ENCODE peak calls at places on chromosomes 4 and X, in seven cellular contexts. X is esophagus squamous epithelium; C is foreskin fibroblast; L is CD4-positive, alpha-beta T cell; E is lower leg skin; R is tibial artery; F is sigmoid colon. P is an unnamed sample.

GRCh38 chrX:41526925-41527324 is 79.8 kb downstream of the NYX start:
- DNase-seq in X (no peak), C (peak; percentile 61), L (no peak), E (no peak), R (no peak), F (no peak), P (no peak)

GRCh38 chr4:166435449-166435848 is 562.4 kb downstream of the TLL1 start:
- DNase-seq in X (no peak), C (peak; percentile 90), L (no peak), E (no peak), R (no peak), F (no peak), P (no peak)

GRCh38 chr4:68184923-68185322 is 55.3 kb upstream of the TMPRSS11F start:
- DNase-seq in X (no peak), C (no peak), L (no peak), E (no peak), R (no peak), F (no peak), P (no peak)

GRCh38 chr4:100299019-100299418 is 108.8 kb upstream of the DDIT4L start:
- DNase-seq in X (no peak), C (peak; percentile 93), L (no peak), E (peak; percentile 17), R (peak; percentile 27), F (no peak), P (no peak)

GRCh38 chr4:6154875-6155274 is 45.5 kb downstream of the JAKMIP1 start:
- DNase-seq in X (no peak), C (no peak), L (no peak), E (no peak), R (no peak), F (no peak), P (no peak)

GRCh38 chrX:287670-288069 is 6.5 kb downstream of the PLCXD1 start:
- DNase-seq in X (no peak), C (no peak), L (no peak), E (no peak), R (no peak), F (no peak), P (no peak)

GRCh38 chr4:86965019-86965976 is 30.5 kb downstream of the AFF1 start:
- DNase-seq in X (no peak), C (no peak), L (no peak), E (no peak), R (no peak), F (no peak), P (no peak)

GRCh38 chrX:24396236-24396929 is 35.9 kb downstream of the SUPT20HL1 start:
- DNase-seq in X (no peak), C (peak; percentile 39), L (no peak), E (no peak), R (peak; percentile 23), F (no peak), P (no peak)

GRCh38 chr4:122758033-122758432 is 25.5 kb downstream of the BBS12 start:
- DNase-seq in X (no peak), C (peak; percentile 70), L (no peak), E (no peak), R (no peak), F (no peak), P (no peak)

GRCh38 chr4:109411964-109412363 is 21.7 kb upstream of the SEC24B start:
- DNase-seq in X (no peak), C (peak; percentile 27), L (no peak), E (no peak), R (no peak), F (no peak), P (no peak)

GRCh38 chrX:116417214-116417613 is 19.2 kb upstream of the SLC6A14 start:
- DNase-seq in X (no peak), C (no peak), L (no peak), E (peak; percentile 12), R (no peak), F (no peak), P (no peak)

GRCh38 chr4:6714954-6715353 is 1.0 kb upstream of the BLOC1S4 start:
- DNase-seq in X (no peak), C (no peak), L (no peak), E (no peak), R (no peak), F (no peak), P (no peak)

GRCh38 chr4:25981749-25982148 is 67.7 kb downstream of the SMIM20 start:
- DNase-seq in X (no peak), C (peak; percentile 15), L (no peak), E (no peak), R (no peak), F (no peak), P (no peak)

GRCh38 chr4:25978327-25978726 is 64.3 kb downstream of the SMIM20 start:
- DNase-seq in X (no peak), C (no peak), L (no peak), E (no peak), R (no peak), F (no peak), P (no peak)

GRCh38 chr4:25977397-25978170 is 63.6 kb downstream of the SMIM20 start:
- DNase-seq in X (no peak), C (no peak), L (no peak), E (no peak), R (no peak), F (no peak), P (no peak)

GRCh38 chr4:25973346-25973745 is 59.3 kb downstream of the SMIM20 start:
- DNase-seq in X (no peak), C (no peak), L (no peak), E (no peak), R (no peak), F (peak; percentile 62), P (no peak)

DNA sequence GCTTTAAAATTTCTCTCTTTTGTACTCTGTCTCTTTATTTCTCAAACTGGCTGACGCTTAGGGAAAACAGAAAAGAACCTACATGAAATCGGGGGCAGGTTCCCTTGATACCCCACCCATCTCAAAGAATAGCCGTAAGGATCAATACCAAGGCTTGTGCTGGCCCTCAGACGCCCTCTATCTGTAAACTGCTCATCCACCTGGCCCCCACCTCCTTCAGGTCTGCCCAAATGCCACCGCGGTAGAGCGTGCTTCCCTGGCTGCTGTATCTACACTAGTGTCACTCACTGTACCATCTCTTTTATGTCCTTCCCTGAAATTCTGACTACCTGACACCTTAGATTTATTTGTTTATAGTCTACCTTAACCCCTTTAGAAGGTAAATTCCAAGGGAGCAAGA is 62.8 kb downstream of the SMIM20 start:
- DNase-seq in X (no peak), C (no peak), L (no peak), E (no peak), R (no peak), F (no peak), P (no peak)
- TF ChIP-seq CTCF in X (no peak), C (no peak), L (no peak), E (no peak), R (no peak), F (no peak), P (no peak)

GRCh38 chr4:1345905-1346780 is 865 bp upstream of the UVSSA start:
- DNase-seq in X (no peak), C (peak; percentile 60), L (peak; percentile 43), E (peak; percentile 27), R (peak; percentile 45), F (peak; percentile 84), P (peak; percentile 20)
- TF ChIP-seq CTCF in X (no peak), C (peak; percentile 4), L (peak; percentile 73), E (no peak), R (no peak), F (no peak), P (no peak)

GRCh38 chrX:27186671-27187070 is 276.5 kb downstream of the PPP4R3C start:
- DNase-seq in X (no peak), C (peak; percentile 5), L (peak; percentile 0), E (no peak), R (no peak), F (no peak), P (no peak)
- TF ChIP-seq CTCF in X (peak; percentile 42), C (peak; percentile 41), L (peak; percentile 76), E (no peak), R (peak; percentile 52), F (no peak), P (peak; percentile 26)

GRCh38 chrX:102715967-102716366 is 3.7 kb downstream of the GPRASP2 start:
- DNase-seq in X (no peak), C (no peak), L (no peak), E (no peak), R (no peak), F (no peak), P (no peak)

GRCh38 chrX:102711872-102712215 is 404 bp upstream of the GPRASP2 start:
- DNase-seq in X (no peak), C (no peak), L (no peak), E (no peak), R (no peak), F (no peak), P (no peak)

GRCh38 chrX:102712216-102712966 is at the start of gene GPRASP2:
- DNase-seq in X (no peak), C (peak; percentile 70), L (no peak), E (peak; percentile 14), R (peak; percentile 54), F (peak; percentile 81), P (no peak)

GRCh38 chrX:102714994-102715393 is 2.7 kb downstream of the GPRASP2 start:
- DNase-seq in X (no peak), C (no peak), L (no peak), E (no peak), R (no peak), F (no peak), P (no peak)

GRCh38 chrX:102712967-102713677 is 874 bp downstream of the GPRASP2 start:
- DNase-seq in X (no peak), C (peak; percentile 71), L (no peak), E (peak; percentile 43), R (peak; percentile 52), F (peak; percentile 88), P (no peak)
- TF ChIP-seq CTCF in X (peak; percentile 57), C (peak; percentile 55), L (peak; percentile 34), E (no peak), R (peak; percentile 43), F (peak; percentile 29), P (no peak)

GRCh38 chr4:41456559-41457101 is 81.3 kb upstream of the LIMCH1 start:
- DNase-seq in X (no peak), C (no peak), L (no peak), E (no peak), R (no peak), F (no peak), P (no peak)

GRCh38 chr4:41460641-41461040 is 77.3 kb upstream of the LIMCH1 start:
- DNase-seq in X (no peak), C (no peak), L (no peak), E (no peak), R (no peak), F (no peak), P (no peak)

GRCh38 chr4:41454393-41454792 is 83.6 kb upstream of the LIMCH1 start:
- DNase-seq in X (no peak), C (no peak), L (no peak), E (no peak), R (no peak), F (no peak), P (no peak)

GRCh38 chr4:41455215-41455614 is 82.7 kb upstream of the LIMCH1 start:
- DNase-seq in X (no peak), C (peak; percentile 19), L (no peak), E (no peak), R (no peak), F (no peak), P (no peak)

DNA sequence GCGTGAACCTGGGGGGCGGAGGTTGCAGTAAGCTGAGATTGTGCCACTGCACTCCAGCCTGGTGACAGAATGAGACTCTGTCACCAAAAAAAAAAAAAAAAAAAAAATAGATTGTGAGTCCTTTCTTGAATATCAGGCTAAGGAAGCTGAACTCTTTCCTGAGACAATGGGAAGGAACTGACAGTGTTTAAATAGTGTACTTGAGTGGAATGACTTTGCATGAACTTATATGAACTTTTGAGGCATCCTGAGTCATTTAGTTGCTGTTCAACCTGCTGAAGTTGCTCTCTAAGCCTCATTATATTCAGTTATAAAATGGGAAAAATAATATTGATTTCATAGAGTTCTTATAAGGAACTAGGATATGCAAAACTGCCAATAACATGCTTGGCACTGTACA is 79.3 kb upstream of the LIMCH1 start:
- DNase-seq in X (no peak), C (no peak), L (no peak), E (no peak), R (no peak), F (no peak), P (no peak)
- TF ChIP-seq CTCF in X (no peak), C (no peak), L (no peak), E (no peak), R (no peak), F (no peak), P (no peak)

P was measured in activated B cell treated with CpG ODN at 0.5 μM for 24 hours.